ENCODE peak calls at places on chromosomes 3 and 15, in ten cellular contexts. A, R, Y, G, Z, U, X, S, Q and W are unnamed samples.

GRCh38 chr3:155525324-155525833 is 219.5 kb downstream of the PLCH1 start:
- DNase-seq in X (no peak), Y (no peak), S (no peak), U (no peak), G (no peak), R (no peak), Z (no peak), A (no peak), Q (no peak), W (no peak)

GRCh38 chr15:51874751-51875644 is 45.5 kb downstream of the TMOD3 start:
- DNase-seq in Y (no peak), X (peak; percentile 27), Q (peak; percentile 71), A (no peak), S (peak; percentile 31), Z (no peak), R (no peak), G (peak; percentile 52), U (no peak), W (no peak)

GRCh38 chr15:95024388-95024787 is 793.0 kb downstream of the MCTP2 start:
- DNase-seq in U (peak; percentile 17), R (no peak), X (no peak), A (no peak), Q (peak; percentile 54), Y (no peak), G (no peak), S (no peak), Z (no peak), W (no peak)

GRCh38 chr15:62135532-62136134 is 29.5 kb downstream of the C2CD4B start:
- DNase-seq in X (no peak), S (peak; percentile 50), A (no peak), U (no peak), R (no peak), Y (no peak), Z (no peak), Q (peak; percentile 47), G (peak; percentile 49), W (no peak)

GRCh38 chr3:16723994-16724393 is 118.8 kb upstream of the DAZL start:
- DNase-seq in Y (no peak), Q (peak; percentile 12), A (no peak), R (no peak), S (no peak), X (no peak), G (no peak), U (peak; percentile 43), Z (no peak), W (peak; percentile 27)

GRCh38 chr3:187750041-187750512 is 4.8 kb upstream of the BCL6 start:
- DNase-seq in R (no peak), U (peak; percentile 70), S (peak; percentile 84), Q (peak; percentile 89), A (no peak), X (no peak), G (no peak), Y (peak; percentile 73), Z (peak; percentile 68), W (no peak)

GRCh38 chr3:63462732-63463131 is 184.6 kb downstream of the SYNPR start:
- DNase-seq in R (no peak), Y (no peak), S (no peak), Q (no peak), U (no peak), Z (no peak), A (no peak), X (no peak), G (no peak), W (no peak)

GRCh38 chr3:155070932-155071387 is 9.2 kb upstream of the MME start:
- DNase-seq in X (no peak), Q (peak; percentile 64), G (no peak), Z (no peak), S (no peak), R (no peak), A (no peak), Y (no peak), U (no peak), W (no peak)

GRCh38 chr3:33758874-33759273 is 39.6 kb upstream of the PDCD6IP start:
- DNase-seq in X (no peak), A (no peak), U (no peak), Y (no peak), G (no peak), S (no peak), Z (no peak), Q (no peak), R (no peak), W (no peak)

GRCh38 chr3:59411694-59412093 is 361.9 kb upstream of the CFAP20DC start:
- DNase-seq in Z (no peak), R (no peak), X (no peak), S (no peak), A (no peak), U (no peak), Y (no peak), G (no peak), Q (no peak), W (no peak)

GRCh38 chr15:73682597-73683090 is 1.5 kb upstream of the CD276 start:
- DNase-seq in Z (no peak), G (no peak), Y (no peak), A (no peak), X (no peak), S (no peak), R (no peak), U (no peak), Q (no peak), W (no peak)

GRCh38 chr15:33700695-33701303 is 267.5 kb upstream of the CHRM5 start:
- DNase-seq in Q (peak; percentile 82), G (peak; percentile 60), X (peak; percentile 73), S (peak; percentile 65), A (peak; percentile 20), Z (peak; percentile 67), R (peak; percentile 31), U (peak; percentile 80), Y (peak; percentile 76), W (peak; percentile 94)

GRCh38 chr3:119562307-119562961 is 3.0 kb upstream of the CD80 start:
- DNase-seq in R (peak; percentile 38), U (no peak), Z (no peak), Y (no peak), X (no peak), S (no peak), G (no peak), A (peak; percentile 52), Q (no peak), W (no peak)

GRCh38 chr15:98425173-98425572 is 223.2 kb upstream of the IGF1R start:
- DNase-seq in X (no peak), G (no peak), A (no peak), Q (no peak), U (no peak), R (no peak), S (no peak), Y (no peak), Z (no peak), W (no peak)
- H3K27me3 ChIP-seq in X (peaks cover 94% of the 10 kb centered on the region), G (no peaks in the 10 kb centered on the region), A (peaks cover 2% of the 10 kb centered on the region), Q (peaks cover 52% of the 10 kb centered on the region), U (no peaks in the 10 kb centered on the region), R (peaks cover 9% of the 10 kb centered on the region), S (peaks cover 54% of the 10 kb centered on the region), Y (peaks cover 8% of the 10 kb centered on the region), Z (peaks cover 14% of the 10 kb centered on the region), W (peaks cover 13% of the 10 kb centered on the region)

GRCh38 chr15:31307270-31308184 is 19.1 kb upstream of the KLF13 start:
- DNase-seq in S (no peak), A (no peak), R (no peak), U (no peak), Q (no peak), X (no peak), G (no peak), Z (no peak), Y (no peak), W (no peak)
- H3K4me1 ChIP-seq in S (peaks cover 25% of the 10 kb centered on the region), A (peaks cover 12% of the 10 kb centered on the region), R (peaks cover 13% of the 10 kb centered on the region), U (peaks cover 51% of the 10 kb centered on the region), Q (no peaks in the 10 kb centered on the region), X (peaks cover 36% of the 10 kb centered on the region), G (no peaks in the 10 kb centered on the region), Z (no peaks in the 10 kb centered on the region), Y (no peaks in the 10 kb centered on the region), W (peaks cover 29% of the 10 kb centered on the region)

GRCh38 chr3:10933021-10933420 is 59.5 kb upstream of the SLC6A1 start:
- DNase-seq in U (no peak), S (no peak), Q (no peak), G (no peak), R (no peak), X (no peak), Z (peak; percentile 24), Y (no peak), A (no peak), W (no peak)
- H3K27me3 ChIP-seq in U (no peaks in the 10 kb centered on the region), S (no peaks in the 10 kb centered on the region), Q (no peaks in the 10 kb centered on the region), G (no peaks in the 10 kb centered on the region), R (no peaks in the 10 kb centered on the region), X (no peaks in the 10 kb centered on the region), Z (no peaks in the 10 kb centered on the region), Y (peaks cover 2% of the 10 kb centered on the region), A (no peaks in the 10 kb centered on the region), W (no peaks in the 10 kb centered on the region)

GRCh38 chr3:183514048-183514447 is 41.5 kb downstream of the KLHL6 start:
- DNase-seq in R (no peak), U (no peak), S (no peak), G (no peak), Y (no peak), Z (no peak), X (no peak), Q (no peak), A (no peak), W (no peak)
- H3K4me1 ChIP-seq in R (peaks cover 56% of the 10 kb centered on the region), U (peaks cover 17% of the 10 kb centered on the region), S (no peaks in the 10 kb centered on the region), G (no peaks in the 10 kb centered on the region), Y (peaks cover 27% of the 10 kb centered on the region), Z (peaks cover 28% of the 10 kb centered on the region), X (no peaks in the 10 kb centered on the region), Q (peaks cover 23% of the 10 kb centered on the region), A (peaks cover 66% of the 10 kb centered on the region), W (no peaks in the 10 kb centered on the region)

GRCh38 chr3:171784937-171785336 is 25.3 kb downstream of the PLD1 start:
- DNase-seq in G (no peak), U (no peak), S (no peak), X (no peak), R (no peak), A (no peak), Z (no peak), Q (no peak), Y (no peak), W (no peak)
- H3K27me3 ChIP-seq in G (no peaks in the 10 kb centered on the region), U (no peaks in the 10 kb centered on the region), S (no peaks in the 10 kb centered on the region), X (no peaks in the 10 kb centered on the region), R (no peaks in the 10 kb centered on the region), A (peaks cover 5% of the 10 kb centered on the region), Z (no peaks in the 10 kb centered on the region), Q (no peaks in the 10 kb centered on the region), Y (no peaks in the 10 kb centered on the region), W (no peaks in the 10 kb centered on the region)